ENCODE peak calls at places on chromosomes 5 and 9, in four cellular contexts. S is H1, F is endothelial cell of umbilical vein, G is sigmoid colon. B is an unnamed sample.

GRCh38 chr5:117041926-117042595 is 467.4 kb upstream of the SEMA6A start:
- DNase-seq in S (no peak), F (no peak), G (no peak), B (no peak)

GRCh38 chr5:25858019-25858418 is 1180.4 kb downstream of the CDH9 start:
- DNase-seq in S (peak; percentile 51), F (no peak), G (no peak), B (no peak)

GRCh38 chr9:92171822-92172221 is 56.6 kb upstream of the SPTLC1 start:
- DNase-seq in S (no peak), F (no peak), G (no peak), B (no peak)

GRCh38 chr5:1974081-1974480 is 91.4 kb upstream of the IRX4 start:
- DNase-seq in S (no peak), F (no peak), G (no peak), B (no peak)

GRCh38 chr5:171724771-171725609 is 60.6 kb upstream of the SMIM23 start:
- DNase-seq in S (no peak), F (no peak), G (no peak), B (no peak)

GRCh38 chr5:73673161-73673591 is 47.2 kb downstream of the ARHGEF28 start:
- DNase-seq in S (no peak), F (peak; percentile 91), G (no peak), B (no peak)

GRCh38 chr5:150503386-150503785 is 4.5 kb upstream of the NDST1 start:
- DNase-seq in S (no peak), F (no peak), G (no peak), B (no peak)

GRCh38 chr5:151589878-151590570 is 1.1 kb downstream of the FAT2 start:
- DNase-seq in S (no peak), F (no peak), G (no peak), B (no peak)

GRCh38 chr5:322281-322941 is 897 bp downstream of the AHRR start:
- DNase-seq in S (no peak), F (peak; percentile 30), G (no peak), B (peak; percentile 90)

GRCh38 chr5:159184858-159185381 is 24.4 kb downstream of the RNF145 start:
- DNase-seq in S (no peak), F (peak; percentile 19), G (no peak), B (no peak)

GRCh38 chr5:157335534-157336422 is 69.9 kb downstream of the CYFIP2 start:
- DNase-seq in S (no peak), F (no peak), G (no peak), B (no peak)

GRCh38 chr9:20321683-20322082 is 300.6 kb downstream of the MLLT3 start:
- DNase-seq in S (no peak), F (no peak), G (no peak), B (no peak)

GRCh38 chr9:111481885-111482636 is 2.1 kb downstream of the ECPAS start:
- DNase-seq in S (no peak), F (no peak), G (no peak), B (no peak)

GRCh38 chr5:15993934-15994333 is 185.7 kb downstream of the MARCHF11 start:
- DNase-seq in S (no peak), F (peak; percentile 37), G (no peak), B (no peak)

GRCh38 chr5:96601811-96602244 is 60.3 kb upstream of the CAST start:
- DNase-seq in S (no peak), F (peak; percentile 87), G (no peak), B (no peak)

GRCh38 chr5:95959964-95960801 is 1.5 kb downstream of the ELL2 start:
- DNase-seq in S (no peak), F (peak; percentile 69), G (peak; percentile 74), B (no peak)

GRCh38 chr9:33170464-33171156 is 3.5 kb upstream of the B4GALT1 start:
- DNase-seq in S (no peak), F (no peak), G (peak; percentile 80), B (no peak)
- TF ChIP-seq CTCF in S (peak; percentile 65), F (no peak), G (no peak), B (peak; percentile 66)

GRCh38 chr5:178839319-178839704 is 20.4 kb upstream of the ZNF354B start:
- DNase-seq in S (peak; percentile 44), F (no peak), G (no peak), B (no peak)
- TF ChIP-seq CTCF in S (peak; percentile 54), F (no peak), G (peak; percentile 25), B (peak; percentile 73)

GRCh38 chr9:9847750-9848149 is 765.1 kb downstream of the PTPRD start:
- DNase-seq in S (no peak), F (no peak), G (no peak), B (no peak)
- TF ChIP-seq CTCF in S (no peak), F (no peak), G (no peak), B (no peak)

GRCh38 chr9:136050266-136050705 is 44.8 kb downstream of the NACC2 start:
- DNase-seq in S (no peak), F (no peak), G (peak; percentile 70), B (no peak)
- TF ChIP-seq CTCF in S (no peak), F (no peak), G (no peak), B (no peak)

GRCh38 chr9:82808478-82808877 is 254.5 kb downstream of the RASEF start:
- DNase-seq in S (no peak), F (no peak), G (no peak), B (no peak)

GRCh38 chr9:82810902-82811301 is 252.0 kb downstream of the RASEF start:
- DNase-seq in S (peak; percentile 84), F (no peak), G (no peak), B (no peak)

GRCh38 chr9:82799300-82799699 is 263.6 kb downstream of the RASEF start:
- DNase-seq in S (no peak), F (no peak), G (no peak), B (no peak)

GRCh38 chr9:82805027-82805426 is 257.9 kb downstream of the RASEF start:
- DNase-seq in S (no peak), F (no peak), G (no peak), B (no peak)
- TF ChIP-seq CTCF in S (peak; percentile 39), F (no peak), G (no peak), B (peak; percentile 19)

DNA sequence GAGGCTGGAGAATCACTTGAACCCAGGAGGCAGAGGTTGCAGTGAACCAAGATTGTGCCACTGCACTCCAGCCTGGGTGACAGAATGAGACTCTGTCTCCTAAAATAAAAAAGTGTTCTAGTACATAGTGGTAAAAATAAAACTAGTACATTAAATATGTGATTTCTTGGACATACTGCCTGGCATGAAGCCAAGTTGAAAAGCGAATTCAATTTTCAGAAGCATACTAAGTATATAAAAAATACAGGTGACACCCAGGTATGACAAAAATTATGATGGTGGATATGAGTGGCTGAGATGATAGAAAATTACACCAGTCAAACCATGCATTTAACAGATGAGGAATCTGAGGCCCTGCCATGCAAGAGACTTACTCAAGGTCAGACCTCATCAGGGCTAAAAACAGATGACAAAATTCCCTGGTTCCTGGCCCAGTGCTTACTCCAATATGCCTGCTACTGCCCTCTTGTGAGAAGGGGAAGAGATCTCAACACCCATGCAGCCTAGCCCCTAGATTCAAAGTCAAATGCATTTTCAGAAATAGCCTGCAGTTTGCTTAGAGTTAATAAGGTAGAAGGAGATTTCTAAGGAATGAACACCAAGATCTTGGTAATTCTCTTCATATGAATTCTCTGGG is 46.6 kb upstream of the GNPDA1 start:
- DNase-seq in S (no peak), F (no peak), G (no peak), B (no peak)
- TF ChIP-seq CTCF in S (peak; percentile 52), F (no peak), G (no peak), B (peak; percentile 39)

GRCh38 chr9:14433841-14434511 is 120.0 kb upstream of the NFIB start:
- DNase-seq in S (no peak), F (no peak), G (no peak), B (no peak)
- TF ChIP-seq CTCF in S (no peak), F (peak; percentile 5), G (no peak), B (peak; percentile 87)

GRCh38 chr9:132240860-132241482 is 79.1 kb downstream of the NTNG2 start:
- DNase-seq in S (peak; percentile 96), F (peak; percentile 92), G (peak; percentile 99), B (no peak)

GRCh38 chr9:132241840-132242620 is 80.2 kb downstream of the NTNG2 start:
- DNase-seq in S (no peak), F (no peak), G (no peak), B (no peak)

GRCh38 chr9:132241483-132241839 is 79.6 kb downstream of the NTNG2 start:
- DNase-seq in S (no peak), F (no peak), G (no peak), B (no peak)

GRCh38 chr9:132243156-132244074 is 81.6 kb downstream of the NTNG2 start:
- DNase-seq in S (no peak), F (no peak), G (no peak), B (no peak)

DNA sequence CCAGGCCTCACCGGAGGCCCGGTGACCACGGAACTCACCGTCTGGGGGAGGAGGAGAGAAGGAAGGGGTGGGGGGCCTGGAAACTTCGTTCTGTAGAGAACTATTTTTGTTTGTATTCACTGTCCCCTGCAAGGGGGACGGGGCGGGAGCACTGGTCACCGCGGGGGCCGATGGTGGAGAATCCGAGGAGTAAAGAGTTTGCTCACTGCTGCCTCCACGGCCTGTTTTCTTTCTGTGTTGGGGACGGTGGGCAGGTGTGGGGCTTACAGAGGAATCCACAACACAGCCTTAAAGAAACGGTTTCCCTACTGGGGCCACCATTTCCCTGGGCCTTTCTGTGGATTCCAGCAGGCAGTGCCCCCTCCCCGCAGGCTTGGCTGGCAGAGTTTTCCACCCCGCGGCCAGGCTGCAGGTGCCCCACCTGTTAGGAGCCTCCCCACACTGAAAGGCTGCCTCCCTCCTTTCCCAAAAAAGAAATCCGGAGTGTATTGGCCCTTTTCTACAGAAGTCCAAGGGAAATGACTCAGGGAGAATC is 80.8 kb downstream of the NTNG2 start:
- DNase-seq in S (no peak), F (peak; percentile 10), G (no peak), B (no peak)
- TF ChIP-seq CTCF in S (no peak), F (no peak), G (no peak), B (peak; percentile 12)

DNA sequence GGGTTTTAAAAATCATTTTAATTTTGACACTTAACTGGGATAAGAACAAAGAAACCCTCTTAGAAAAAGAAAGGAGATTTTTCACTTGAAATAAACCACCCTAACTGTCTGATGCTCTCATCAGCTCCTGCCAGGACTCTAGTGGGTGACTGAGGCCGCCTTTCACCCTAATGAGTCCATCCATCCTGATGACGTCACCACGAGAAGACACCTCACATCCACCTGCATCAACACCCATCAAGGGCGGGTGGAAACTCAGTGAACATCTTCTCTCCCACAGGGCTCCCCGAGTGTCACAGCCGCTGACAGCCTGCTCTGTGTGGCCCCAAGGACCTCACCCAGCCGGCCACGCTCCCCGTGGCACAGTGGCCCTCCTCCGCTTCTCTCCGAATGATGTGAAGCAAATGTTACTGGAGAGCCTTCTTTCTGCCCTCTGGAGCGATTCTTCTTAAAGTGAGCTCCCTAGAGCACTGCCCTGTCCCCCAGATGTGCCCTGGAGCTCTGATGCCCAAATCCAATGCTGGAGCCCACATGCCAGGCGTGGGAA is 584.3 kb upstream of the ADAMTS16 start:
- DNase-seq in S (no peak), F (no peak), G (no peak), B (no peak)
- TF ChIP-seq CTCF in S (no peak), F (no peak), G (no peak), B (no peak)

B was measured in chondrocyte.